ENCODE peak calls at places on chromosome 6, in nine cellular contexts. I, V, Q, O, E, J, H, T and R are unnamed samples.

GRCh38 chr6:50791900-50792508 is 26.7 kb upstream of the TFAP2B start:
- DNase-seq in V (peak; percentile 46), J (peak; percentile 4), E (peak; percentile 41), H (peak; percentile 44), I (no peak), T (peak; percentile 21), Q (no peak), O (no peak), R (peak; percentile 46)

GRCh38 chr6:43076093-43076927 is at the start of gene PTK7:
- DNase-seq in T (peak; percentile 41), I (no peak), H (peak; percentile 50), E (peak; percentile 81), J (peak; percentile 58), O (peak; percentile 87), V (peak; percentile 80), Q (no peak), R (peak; percentile 69)

GRCh38 chr6:136113736-136114173 is 136.4 kb downstream of the MTFR2 start:
- DNase-seq in O (peak; percentile 91), I (peak; percentile 26), J (peak; percentile 34), T (peak; percentile 67), V (peak; percentile 95), E (peak; percentile 89), Q (no peak), H (no peak), R (peak; percentile 97)

GRCh38 chr6:30696432-30696831 is 5.6 kb upstream of the NRM start:
- DNase-seq in H (no peak), V (no peak), E (no peak), Q (no peak), J (no peak), O (no peak), T (no peak), I (no peak), R (no peak)

GRCh38 chr6:17200395-17200794 is 80.8 kb upstream of the RBM24 start:
- DNase-seq in H (no peak), J (no peak), Q (no peak), O (no peak), V (no peak), E (no peak), I (no peak), T (no peak), R (no peak)

GRCh38 chr6:125781307-125781868 is 9.4 kb upstream of the NCOA7 start:
- DNase-seq in E (peak; percentile 4), I (peak; percentile 37), H (peak; percentile 49), V (peak; percentile 30), Q (no peak), J (peak; percentile 68), O (no peak), T (peak; percentile 45), R (peak; percentile 10)

GRCh38 chr6:39051399-39052122 is 3.0 kb downstream of the GLP1R start:
- DNase-seq in H (no peak), Q (no peak), J (no peak), T (no peak), V (peak; percentile 10), I (no peak), E (no peak), O (no peak), R (no peak)

GRCh38 chr6:142884214-142885035 is 60.6 kb downstream of the HIVEP2 start:
- DNase-seq in H (no peak), I (no peak), V (no peak), O (no peak), Q (no peak), E (no peak), T (no peak), J (no peak), R (no peak)

GRCh38 chr6:13328875-13329183 is 492 bp upstream of the TBC1D7 start:
- DNase-seq in T (no peak), J (no peak), V (no peak), E (no peak), O (no peak), H (no peak), Q (no peak), I (no peak), R (no peak)

GRCh38 chr6:35367646-35368037 is 25.3 kb downstream of the PPARD start:
- DNase-seq in V (no peak), I (no peak), Q (no peak), E (no peak), T (no peak), O (no peak), J (no peak), H (no peak), R (no peak)

GRCh38 chr6:166851426-166851825 is 104.9 kb downstream of the RNASET2 start:
- DNase-seq in I (no peak), H (no peak), E (no peak), Q (no peak), T (no peak), O (no peak), J (no peak), V (no peak), R (no peak)

GRCh38 chr6:113859349-113860164 is 2.4 kb downstream of the MARCKS start:
- DNase-seq in O (no peak), V (peak; percentile 67), E (no peak), Q (no peak), T (peak; percentile 62), H (peak; percentile 63), I (peak; percentile 57), J (no peak), R (peak; percentile 1)

GRCh38 chr6:7008451-7008988 is 99.2 kb upstream of the RREB1 start:
- DNase-seq in V (no peak), Q (no peak), O (no peak), E (no peak), T (no peak), J (no peak), H (no peak), I (no peak), R (no peak)